ENCODE peak calls at places on chromosome 10, in five cellular contexts. Y is fibroblast of mammary gland, Z is suprapubic skin, H is cardiac fibroblast, D is AG10803. M is an unnamed sample.
A peak's percentile ranks its signal among the peaks of the same experiment; 100 is the strongest.

GRCh38 chr10:22391605-22392004 is 46.3 kb downstream of the SPAG6 start:
- DNase-seq in D (no peak), H (no peak), Z (no peak), Y (no peak), M (no peak)

GRCh38 chr10:122113161-122113944 is 124.4 kb downstream of the TACC2 start:
- DNase-seq in H (peak; percentile 77), Z (peak; percentile 90), D (peak; percentile 71), Y (peak; percentile 68), M (no peak)

GRCh38 chr10:127148066-127148932 is 48.1 kb downstream of the INSYN2A start:
- DNase-seq in Z (no peak), H (peak; percentile 70), Y (peak; percentile 93), D (peak; percentile 83), M (no peak)

GRCh38 chr10:106577266-106577665 is 587.2 kb downstream of the SORCS1 start:
- DNase-seq in D (no peak), H (peak; percentile 37), Z (no peak), Y (peak; percentile 48), M (no peak)

GRCh38 chr10:62116896-62117295 is 151.7 kb downstream of the RTKN2 start:
- DNase-seq in H (no peak), Y (no peak), Z (no peak), D (no peak), M (no peak)

GRCh38 chr10:89440262-89440661 is 25.9 kb downstream of the IFIT5 start:
- DNase-seq in Z (no peak), D (no peak), Y (peak; percentile 28), H (no peak), M (no peak)

GRCh38 chr10:49622426-49623425 is 8.9 kb downstream of the CHAT start:
- DNase-seq in D (no peak), H (no peak), Y (no peak), Z (peak; percentile 35), M (no peak)

GRCh38 chr10:90051474-90051873 is 350.1 kb downstream of the KIF20B start:
- DNase-seq in D (no peak), Z (no peak), H (peak; percentile 23), Y (no peak), M (no peak)

GRCh38 chr10:6212806-6213205 is 10.1 kb downstream of the PFKFB3 start:
- DNase-seq in Y (no peak), Z (no peak), D (no peak), H (no peak), M (no peak)

GRCh38 chr10:31739759-31740158 is 188.9 kb downstream of the ARHGAP12 start:
- DNase-seq in Z (no peak), D (peak; percentile 98), Y (peak; percentile 85), H (peak; percentile 80), M (no peak)

GRCh38 chr10:131162211-131162610 is 149.3 kb downstream of the TCERG1L start:
- DNase-seq in Z (no peak), H (no peak), D (no peak), Y (no peak), M (no peak)

GRCh38 chr10:5692476-5693358 is 8.1 kb downstream of the TASOR2 start:
- DNase-seq in H (peak; percentile 41), Y (peak; percentile 32), D (peak; percentile 9), Z (no peak), M (no peak)

GRCh38 chr10:69406816-69407580 is 9.7 kb downstream of the TACR2 start:
- DNase-seq in D (no peak), Y (no peak), Z (no peak), H (no peak), M (no peak)

GRCh38 chr10:62638062-62638477 is 166.4 kb upstream of the ADO start:
- DNase-seq in D (peak; percentile 29), H (peak; percentile 81), Y (peak; percentile 29), Z (no peak), M (no peak)

GRCh38 chr10:100817268-100817839 is 72.0 kb downstream of the PAX2 start:
- DNase-seq in Y (no peak), H (no peak), Z (no peak), D (no peak), M (no peak)

GRCh38 chr10:46232084-46232483 is 54.7 kb upstream of the ANTXRL start:
- DNase-seq in H (no peak), D (no peak), Y (no peak), Z (peak; percentile 18), M (no peak)

GRCh38 chr10:536371-536925 is 153.0 kb downstream of the DIP2C start:
- DNase-seq in Z (peak; percentile 59), H (peak; percentile 18), D (peak; percentile 33), Y (peak; percentile 62), M (no peak)

GRCh38 chr10:71725998-71726672 is 6.6 kb upstream of the C10orf105 start:
- DNase-seq in Z (no peak), Y (peak; percentile 36), D (peak; percentile 29), H (peak; percentile 44), M (peak; percentile 42)

GRCh38 chr10:103553743-103554487 is 60.4 kb downstream of the NEURL1 start:
- DNase-seq in Z (no peak), D (no peak), H (no peak), Y (no peak), M (no peak)

GRCh38 chr10:99784025-99784730 is 1.7 kb downstream of the ABCC2 start:
- DNase-seq in Y (peak; percentile 88), H (peak; percentile 86), Z (no peak), D (peak; percentile 79), M (no peak)

GRCh38 chr10:76684968-76685367 is 952.6 kb downstream of the KCNMA1 start:
- DNase-seq in Y (no peak), D (no peak), H (no peak), Z (no peak), M (no peak)

GRCh38 chr10:62121197-62121550 is 147.5 kb downstream of the RTKN2 start:
- DNase-seq in H (no peak), Y (no peak), D (no peak), Z (no peak), M (no peak)

GRCh38 chr10:30098624-30099023 is 39.2 kb upstream of the JCAD start:
- DNase-seq in D (peak; percentile 94), Y (peak; percentile 92), Z (no peak), H (peak; percentile 64), M (no peak)

GRCh38 chr10:17375936-17376584 is 78.3 kb downstream of the ST8SIA6 start:
- DNase-seq in Z (no peak), Y (peak; percentile 27), H (peak; percentile 15), D (no peak), M (peak; percentile 32)

GRCh38 chr10:7184660-7185366 is 226.0 kb downstream of the SFMBT2 start:
- DNase-seq in Z (no peak), D (no peak), H (no peak), Y (no peak), M (no peak)

GRCh38 chr10:131167036-131167860 is 144.3 kb downstream of the TCERG1L start:
- DNase-seq in D (no peak), H (no peak), Z (peak; percentile 45), Y (no peak), M (no peak)

GRCh38 chr10:49275896-49276295 is 23.1 kb upstream of the C10orf71 start:
- DNase-seq in H (no peak), Z (no peak), D (no peak), Y (no peak), M (no peak)

GRCh38 chr10:86956195-86956840 is 1.1 kb downstream of the MMRN2 start:
- DNase-seq in D (no peak), Y (no peak), H (no peak), Z (no peak), M (no peak)

GRCh38 chr10:8404721-8405120 is 350.2 kb downstream of the GATA3 start:
- DNase-seq in Z (no peak), D (no peak), Y (no peak), H (no peak), M (peak; percentile 82)

GRCh38 chr10:79239930-79240713 is 107.1 kb upstream of the PPIF start:
- DNase-seq in Z (no peak), D (no peak), H (no peak), Y (no peak), M (no peak)
- H3K4me3 ChIP-seq in Z (no peak overlapping the region), D (no peak overlapping the region), H (no peak overlapping the region), Y (no peak overlapping the region), M (no peak overlapping the region)

GRCh38 chr10:14736600-14737081 is 38.1 kb downstream of the FAM107B start:
- DNase-seq in Z (no peak), H (peak; percentile 41), Y (no peak), D (peak; percentile 39), M (no peak)
- H3K4me3 ChIP-seq in Z (no peak overlapping the region), H (no peak overlapping the region), Y (no peak overlapping the region), D (no peak overlapping the region), M (no peak overlapping the region)

GRCh38 chr10:83374741-83375140 is 764.6 kb upstream of the GHITM start:
- DNase-seq in D (no peak), Z (no peak), H (no peak), Y (no peak), M (no peak)

GRCh38 chr10:83372646-83373045 is 766.7 kb upstream of the GHITM start:
- DNase-seq in D (peak; percentile 26), H (no peak), Y (no peak), Z (no peak), M (no peak)

GRCh38 chr10:83375274-83375673 is 764.0 kb upstream of the GHITM start:
- DNase-seq in Z (no peak), H (no peak), D (no peak), Y (no peak), M (no peak)

GRCh38 chr10:83373659-83374058 is 765.6 kb upstream of the GHITM start:
- DNase-seq in Z (no peak), D (peak; percentile 17), H (peak; percentile 48), Y (no peak), M (peak; percentile 52)

DNA sequence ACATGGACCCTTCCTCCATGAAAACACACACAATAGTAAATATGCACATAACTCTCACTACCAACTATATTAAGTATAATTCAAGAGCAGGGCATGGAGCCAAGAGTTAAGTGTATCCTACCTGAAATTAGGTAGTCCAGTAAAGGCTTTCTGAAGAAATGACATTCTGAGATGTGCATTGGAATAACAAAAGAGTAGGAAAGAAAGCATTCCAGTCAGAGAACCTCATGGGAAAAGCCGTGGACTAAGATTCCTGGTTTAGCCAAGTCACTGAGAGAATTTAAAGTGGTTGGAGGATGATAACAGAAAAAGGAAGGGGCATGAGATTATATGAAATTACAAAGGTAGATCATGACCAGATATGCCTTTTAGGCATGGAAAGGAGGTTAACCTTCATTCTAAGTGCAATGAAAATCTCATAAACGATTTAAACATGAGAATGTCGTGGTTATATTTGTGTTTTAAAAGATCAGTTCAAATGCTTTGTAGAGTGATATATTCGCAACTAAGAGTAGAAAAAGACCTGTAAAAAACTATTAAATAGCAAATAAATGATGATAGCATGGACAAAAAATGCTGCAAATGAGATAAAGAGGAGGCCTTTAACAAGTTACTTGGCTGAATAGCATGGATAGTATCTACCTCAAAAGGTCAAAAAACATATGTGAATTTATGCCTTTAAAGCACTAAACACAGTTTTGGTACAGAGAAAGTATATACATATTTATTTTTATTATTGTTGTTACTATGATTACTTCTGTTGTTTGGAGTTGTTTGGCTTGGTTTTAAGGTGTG is 767.4 kb upstream of the GHITM start:
- DNase-seq in D (no peak), H (no peak), Z (no peak), Y (no peak), M (no peak)
- H3K4me3 ChIP-seq in D (no peak overlapping the region), H (no peak overlapping the region), Z (no peak overlapping the region), Y (no peak overlapping the region), M (no peak overlapping the region)

GRCh38 chr10:97977673-97978072 is 52.7 kb downstream of the CRTAC1 start:
- DNase-seq in Z (no peak), D (no peak), Y (no peak), H (no peak), M (no peak)

GRCh38 chr10:97969538-97969937 is 60.9 kb downstream of the CRTAC1 start:
- DNase-seq in D (no peak), H (no peak), Y (no peak), Z (no peak), M (peak; percentile 67)

GRCh38 chr10:97974526-97975525 is 55.6 kb downstream of the CRTAC1 start:
- DNase-seq in Y (no peak), H (no peak), Z (no peak), D (no peak), M (no peak)

GRCh38 chr10:97975598-97975997 is 54.8 kb downstream of the CRTAC1 start:
- DNase-seq in H (no peak), Y (no peak), D (no peak), Z (no peak), M (no peak)

GRCh38 chr10:97974108-97974507 is 56.3 kb downstream of the CRTAC1 start:
- DNase-seq in H (no peak), Z (no peak), D (no peak), Y (no peak), M (peak; percentile 28)
- H3K4me3 ChIP-seq in H (no peak overlapping the region), Z (no peak overlapping the region), D (no peak overlapping the region), Y (no peak overlapping the region), M (no peak overlapping the region)

M was measured in Jurkat, Clone E6-1.